ENCODE peak calls at places on chromosomes 6 and 20, in nine cellular contexts. E is cardiac muscle cell; D is AG09309; Z is cardiac fibroblast; S is GM23248; I is OCI-LY7; J is NB4; B is RWPE2; T is CD8-positive, alpha-beta T cell. V is an unnamed sample.

GRCh38 chr6:135291288-135292116 is 110.4 kb downstream of the MYB start:
- DNase-seq in E (peak), D (no peak), Z (peak), S (peak), I (no peak), J (peak), B (no peak), T (no peak), V (no peak)

GRCh38 chr6:41984623-41985022 is 43.0 kb upstream of the CCND3 start:
- DNase-seq in E (no peak), D (no peak), Z (no peak), S (no peak), I (no peak), J (no peak), B (no peak), T (no peak), V (no peak)

GRCh38 chr6:16302721-16303552 is 64.5 kb downstream of the GMPR start:
- DNase-seq in E (no peak), D (no peak), Z (no peak), S (no peak), I (no peak), J (peak), B (no peak), T (no peak), V (no peak)

GRCh38 chr6:42336431-42336830 is 115.3 kb downstream of the TRERF1 start:
- DNase-seq in E (no peak), D (no peak), Z (no peak), S (no peak), I (no peak), J (peak), B (no peak), T (no peak), V (no peak)

GRCh38 chr6:129773304-129773703 is 63.3 kb upstream of the ARHGAP18 start:
- DNase-seq in E (no peak), D (no peak), Z (no peak), S (no peak), I (no peak), J (no peak), B (no peak), T (no peak), V (no peak)

GRCh38 chr6:126516411-126516810 is 176.5 kb downstream of the CENPW start:
- DNase-seq in E (no peak), D (no peak), Z (no peak), S (peak), I (no peak), J (no peak), B (no peak), T (no peak), V (no peak)

GRCh38 chr20:32524871-32525501 is 60.1 kb downstream of the NOL4L start:
- DNase-seq in E (no peak), D (no peak), Z (no peak), S (no peak), I (no peak), J (no peak), B (peak), T (no peak), V (no peak)

GRCh38 chr20:62571667-62572344 is 70.5 kb upstream of the SLCO4A1 start:
- DNase-seq in E (no peak), D (no peak), Z (no peak), S (peak), I (peak), J (peak), B (no peak), T (no peak), V (no peak)

GRCh38 chr6:28589952-28590340 is 64.3 kb downstream of the GPX5 start:
- DNase-seq in E (no peak), D (no peak), Z (no peak), S (peak), I (no peak), J (no peak), B (no peak), T (no peak), V (no peak)

GRCh38 chr20:43680976-43681375 is 14.1 kb downstream of the MYBL2 start:
- DNase-seq in E (no peak), D (no peak), Z (no peak), S (peak), I (peak), J (no peak), B (no peak), T (no peak), V (no peak)

GRCh38 chr6:80605165-80605989 is 498.9 kb downstream of the BCKDHB start:
- DNase-seq in E (peak), D (no peak), Z (peak), S (peak), I (no peak), J (peak), B (no peak), T (no peak), V (no peak)

GRCh38 chr20:10489853-10490627 is 54.9 kb downstream of the SLX4IP start:
- DNase-seq in E (no peak), D (no peak), Z (no peak), S (no peak), I (no peak), J (no peak), B (no peak), T (no peak), V (no peak)

GRCh38 chr6:35497571-35498406 is 910 bp upstream of the TEAD3 start:
- DNase-seq in E (peak), D (peak), Z (peak), S (peak), I (peak), J (peak), B (peak), T (peak), V (peak)

GRCh38 chr6:4017847-4018193 is 61.1 kb downstream of the FAM217A start:
- DNase-seq in E (peak), D (no peak), Z (peak), S (peak), I (peak), J (peak), B (no peak), T (no peak), V (no peak)

GRCh38 chr6:4012826-4013225 is 66.1 kb downstream of the FAM217A start:
- DNase-seq in E (no peak), D (no peak), Z (no peak), S (no peak), I (no peak), J (no peak), B (no peak), T (no peak), V (no peak)

GRCh38 chr6:4018194-4019111 is 60.5 kb downstream of the FAM217A start:
- DNase-seq in E (peak), D (peak), Z (peak), S (peak), I (peak), J (peak), B (peak), T (peak), V (peak)

GRCh38 chr6:4020822-4021132 is 58.2 kb downstream of the FAM217A start:
- DNase-seq in E (no peak), D (no peak), Z (no peak), S (no peak), I (no peak), J (no peak), B (no peak), T (no peak), V (no peak)

DNA sequence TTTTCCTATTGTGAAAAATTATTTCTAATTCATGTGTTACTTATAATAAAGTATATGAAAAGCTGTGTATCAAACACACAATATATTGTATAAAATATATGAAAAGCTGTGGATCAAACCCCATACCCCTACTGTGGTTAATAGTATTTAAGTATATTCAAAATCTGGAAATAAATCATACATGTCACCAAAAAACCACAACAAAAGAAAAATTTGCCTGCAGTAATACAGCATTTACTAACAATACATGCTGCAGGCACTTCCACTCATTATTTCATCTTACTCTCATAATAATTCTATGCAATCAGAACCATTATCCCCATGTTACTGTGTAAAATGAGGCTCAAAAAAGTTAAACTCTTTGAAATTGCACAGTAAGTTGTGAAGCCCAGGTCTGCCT is 61.9 kb downstream of the FAM217A start:
- DNase-seq in E (no peak), D (no peak), Z (no peak), S (no peak), I (peak), J (no peak), B (no peak), T (no peak), V (no peak)
- H3K4me3 ChIP-seq in E (peak), D (peak), Z (peak), S (peak), I (peak), J (peak), B (peak), T (peak), V (peak)

DNA sequence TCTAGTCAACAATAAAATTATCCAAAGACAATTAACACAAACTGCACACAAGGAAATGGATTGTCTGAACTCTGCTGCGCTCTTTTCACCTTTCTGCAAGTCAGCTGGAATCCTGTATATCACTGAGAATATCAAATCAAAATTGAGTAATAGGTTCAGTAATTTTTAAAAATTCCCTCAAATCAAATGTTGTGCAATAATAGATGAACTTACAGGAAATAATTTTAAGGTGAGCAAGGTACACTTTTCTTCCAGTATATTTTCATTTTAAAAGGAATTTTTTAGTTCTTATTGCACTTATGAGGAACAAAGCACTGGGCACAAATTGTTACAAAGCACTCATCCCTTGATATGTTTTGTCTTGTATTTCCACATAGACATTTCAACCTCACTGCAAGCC is 1.2 kb downstream of the SAYSD1 start:
- DNase-seq in E (no peak), D (no peak), Z (no peak), S (no peak), I (no peak), J (no peak), B (no peak), T (no peak), V (no peak)
- H3K4me3 ChIP-seq in E (peak), D (no peak), Z (no peak), S (peak), I (peak), J (peak), B (peak), T (peak), V (peak)

DNA sequence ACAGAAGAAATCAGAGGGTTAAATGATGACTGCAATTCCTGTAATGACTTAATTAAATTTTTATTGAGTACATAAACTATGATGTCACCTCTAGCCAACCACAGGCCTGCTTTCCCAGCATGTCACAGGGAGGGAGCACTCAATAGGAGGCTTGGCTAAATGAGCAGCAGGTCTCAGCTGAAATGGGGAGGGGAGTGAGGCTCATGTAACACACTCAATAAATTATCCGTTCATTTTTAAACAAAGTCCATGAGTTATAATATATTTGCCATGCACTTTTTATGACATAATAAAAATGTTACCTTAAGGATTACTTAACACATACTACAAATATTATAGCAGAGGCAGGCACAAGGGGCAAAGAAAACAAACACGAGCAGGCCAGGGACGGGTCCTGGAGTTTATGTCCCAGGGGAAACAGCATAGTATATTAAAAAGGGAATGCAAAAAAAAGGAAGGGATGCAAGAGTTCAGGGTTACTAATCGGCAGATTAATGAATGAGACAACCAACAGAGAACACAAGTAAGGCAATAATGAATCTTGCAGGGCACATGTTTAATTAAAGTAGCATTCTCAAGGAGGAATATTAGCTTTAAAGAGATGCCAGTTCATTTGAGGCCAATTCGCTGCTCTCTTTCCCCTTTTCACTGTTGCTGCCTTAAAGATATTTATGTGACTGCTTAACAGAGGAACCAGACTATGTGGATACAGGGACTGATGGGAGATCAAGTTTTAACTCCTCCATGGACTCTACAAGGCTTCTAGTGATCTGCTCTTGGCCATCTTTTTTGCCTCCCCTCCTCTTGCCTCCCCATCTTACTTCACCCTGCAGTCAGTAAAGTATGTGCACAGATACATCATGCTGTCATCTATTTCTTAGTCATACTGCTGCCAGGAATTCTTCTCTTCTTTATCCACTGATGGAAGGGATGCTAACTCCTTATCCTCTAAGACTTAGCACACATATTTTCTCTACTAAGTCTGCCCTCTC is 27.3 kb upstream of the FAM83C start:
- DNase-seq in E (no peak), D (no peak), Z (peak), S (peak), I (no peak), J (no peak), B (no peak), T (no peak), V (no peak)
- H3K4me3 ChIP-seq in E (no peak), D (no peak), Z (no peak), S (peak), I (no peak), J (no peak), B (no peak), T (no peak), V (no peak)

GRCh38 chr6:27158316-27158643 is 89.2 kb upstream of the PRSS16 start:
- DNase-seq in E (no peak), D (no peak), Z (no peak), S (no peak), I (no peak), J (no peak), B (no peak), T (no peak), V (no peak)
- H3K4me3 ChIP-seq in E (no peak), D (no peak), Z (no peak), S (peak), I (no peak), J (peak), B (peak), T (no peak), V (no peak)

DNA sequence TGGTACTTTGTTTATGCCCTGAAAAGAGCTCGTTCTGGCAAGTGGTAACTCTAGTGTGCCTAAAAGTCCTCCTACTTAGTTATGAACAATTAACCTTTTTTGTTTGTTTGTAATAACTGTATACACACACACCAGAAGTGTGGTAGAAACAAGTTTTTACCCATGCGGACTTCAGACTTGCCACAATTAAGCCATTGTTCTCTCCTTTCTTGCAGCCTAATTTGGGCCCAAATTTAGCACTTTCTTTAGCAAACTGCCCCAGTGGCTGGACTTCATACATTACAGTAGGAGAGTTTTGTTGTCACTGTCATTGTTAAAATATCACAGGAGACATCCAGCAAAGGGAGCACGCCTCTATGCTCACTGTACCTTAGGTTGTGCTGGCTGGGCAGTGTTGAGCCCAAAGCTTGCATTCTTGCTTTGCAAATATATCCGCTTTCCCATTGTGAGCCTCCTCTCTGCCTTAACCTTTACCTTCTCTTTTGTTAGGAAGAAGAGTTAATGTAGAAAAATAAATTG is 53.0 kb downstream of the LRRC1 start:
- DNase-seq in E (no peak), D (no peak), Z (no peak), S (no peak), I (no peak), J (no peak), B (no peak), T (no peak), V (no peak)
- H3K4me3 ChIP-seq in E (no peak), D (no peak), Z (no peak), S (no peak), I (no peak), J (no peak), B (no peak), T (no peak), V (no peak)

GRCh38 chr6:105179244-105180065 is at the start of gene POPDC3:
- DNase-seq in E (peak), D (no peak), Z (peak), S (peak), I (no peak), J (peak), B (peak), T (no peak), V (no peak)

GRCh38 chr6:105174512-105174911 is 5.3 kb downstream of the POPDC3 start:
- DNase-seq in E (no peak), D (peak), Z (peak), S (peak), I (no peak), J (no peak), B (no peak), T (no peak), V (no peak)

GRCh38 chr6:105177521-105177920 is 2.3 kb downstream of the POPDC3 start:
- DNase-seq in E (no peak), D (no peak), Z (no peak), S (no peak), I (no peak), J (no peak), B (no peak), T (no peak), V (no peak)

GRCh38 chr6:105178636-105179035 is 1.2 kb downstream of the POPDC3 start:
- DNase-seq in E (no peak), D (no peak), Z (no peak), S (no peak), I (no peak), J (no peak), B (no peak), T (no peak), V (no peak)

DNA sequence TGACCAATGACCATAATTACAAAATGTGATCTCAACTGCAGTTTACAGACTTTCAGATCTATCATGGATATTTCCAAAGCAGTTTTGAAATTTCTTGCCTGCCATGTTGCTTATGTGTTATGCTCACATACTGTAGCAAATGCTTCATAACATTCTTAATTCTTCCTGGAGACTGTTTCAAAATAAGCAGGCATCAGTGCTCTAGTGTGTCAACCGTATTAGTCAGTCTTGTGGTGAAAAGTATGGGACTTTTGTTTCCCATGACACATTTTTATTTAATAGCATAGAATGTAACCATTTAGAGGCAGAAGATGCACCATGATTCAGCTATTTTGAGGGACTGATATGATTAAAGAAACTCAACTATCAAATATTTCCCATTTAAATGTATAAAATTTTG is 1.7 kb downstream of the POPDC3 start:
- DNase-seq in E (peak), D (peak), Z (peak), S (peak), I (no peak), J (peak), B (no peak), T (no peak), V (no peak)
- H3K4me3 ChIP-seq in E (peak), D (no peak), Z (no peak), S (peak), I (no peak), J (no peak), B (no peak), T (no peak), V (no peak)

V was measured in effector memory CD4-positive, alpha-beta T cell.